ENCODE peak calls at places on chromosomes 1 and 21, in ten cellular contexts. L is H1, Q is T-helper 1 cell, N is fibroblast of the aortic adventitia, T is NCI-H1092, G is DMS79 treated with DMSO at 0.1 percent for 48 hours, U is DMS 273 treated with DMSO at 0.1 percent for 48 hours, F is H54, J is foreskin melanocyte, R is NCI-H748 treated with DMSO at 0.1 percent for 48 hours. O is an unnamed sample.

GRCh38 chr1:9292361-9293240 is at the start of gene SPSB1:
- DNase-seq in U (peak; percentile 37), T (peak; percentile 51), Q (peak; percentile 27), J (no peak), R (no peak), L (no peak), F (no peak), N (peak; percentile 81), G (peak; percentile 56), O (peak; percentile 56)

GRCh38 chr21:36320421-36321324 is 676 bp downstream of the MORC3 start:
- DNase-seq in Q (no peak), U (peak; percentile 53), L (no peak), N (peak; percentile 58), R (peak; percentile 19), F (peak; percentile 67), G (peak; percentile 66), J (peak; percentile 51), T (peak; percentile 74), O (no peak)

GRCh38 chr1:94247146-94248094 is 10.0 kb upstream of the ARHGAP29 start:
- DNase-seq in R (peak; percentile 12), Q (no peak), J (no peak), G (peak; percentile 35), F (no peak), N (peak; percentile 58), T (peak; percentile 12), L (no peak), U (peak; percentile 7), O (peak; percentile 13)

GRCh38 chr1:94463765-94464330 is 45.7 kb downstream of the ABCD3 start:
- DNase-seq in Q (no peak), F (peak; percentile 9), R (peak; percentile 2), J (peak; percentile 83), U (peak; percentile 6), L (no peak), G (no peak), N (peak; percentile 79), T (no peak), O (peak; percentile 56)

GRCh38 chr1:209652873-209653401 is 712 bp upstream of the LAMB3 start:
- DNase-seq in R (peak; percentile 39), G (peak; percentile 98), L (no peak), F (no peak), J (peak; percentile 92), T (no peak), N (peak; percentile 63), Q (no peak), U (no peak), O (peak; percentile 61)

GRCh38 chr21:36799869-36800268 is 101.0 kb downstream of the SIM2 start:
- DNase-seq in Q (no peak), T (no peak), U (no peak), G (no peak), R (no peak), L (no peak), N (no peak), J (no peak), F (no peak), O (no peak)

GRCh38 chr1:116433283-116434257 is 60.5 kb downstream of the ATP1A1 start:
- DNase-seq in N (no peak), Q (no peak), J (peak; percentile 100), U (no peak), F (no peak), L (no peak), R (no peak), G (peak; percentile 26), T (peak; percentile 17), O (no peak)

GRCh38 chr1:150619576-150620509 is 9.6 kb downstream of the ENSA start:
- DNase-seq in U (peak; percentile 97), T (no peak), R (no peak), J (peak; percentile 70), Q (no peak), L (no peak), F (peak; percentile 58), G (no peak), N (peak; percentile 85), O (no peak)

GRCh38 chr1:203511513-203511912 is 17.6 kb downstream of the OPTC start:
- DNase-seq in G (no peak), J (no peak), N (no peak), F (no peak), R (no peak), Q (no peak), U (no peak), L (no peak), T (no peak), O (no peak)

GRCh38 chr21:39189857-39190604 is 6.8 kb upstream of the PSMG1 start:
- DNase-seq in T (no peak), N (peak; percentile 38), G (no peak), F (no peak), L (no peak), J (peak; percentile 55), Q (no peak), R (no peak), U (no peak), O (no peak)

GRCh38 chr1:235416662-235417049 is 49.4 kb downstream of the TBCE start:
- DNase-seq in T (no peak), U (no peak), Q (no peak), J (no peak), G (no peak), F (no peak), N (peak; percentile 71), L (no peak), R (no peak), O (no peak)

GRCh38 chr1:195238313-195238712 is 1369.9 kb downstream of the KCNT2 start:
- DNase-seq in L (no peak), T (no peak), J (no peak), F (no peak), R (no peak), Q (no peak), U (no peak), G (no peak), N (no peak), O (no peak)

GRCh38 chr1:98661544-98662353 is at the start of gene SNX7:
- DNase-seq in F (peak; percentile 70), G (peak; percentile 21), U (peak; percentile 23), T (no peak), N (peak; percentile 66), R (peak; percentile 45), J (peak; percentile 53), Q (no peak), L (peak; percentile 13), O (no peak)

GRCh38 chr1:200740291-200741212 is 1.9 kb downstream of the CAMSAP2 start:
- DNase-seq in L (no peak), N (no peak), U (no peak), R (no peak), T (no peak), F (no peak), J (no peak), G (peak; percentile 26), Q (no peak), O (no peak)

GRCh38 chr1:175402336-175402735 is 209.8 kb upstream of the KIAA0040 start:
- DNase-seq in R (no peak), T (no peak), L (no peak), G (no peak), U (no peak), Q (no peak), N (no peak), F (no peak), J (no peak), O (no peak)

GRCh38 chr1:41390171-41390570 is 28.9 kb downstream of the FOXO6 start:
- DNase-seq in R (no peak), N (no peak), J (no peak), Q (no peak), T (peak; percentile 97), G (peak; percentile 99), U (peak; percentile 100), L (no peak), F (no peak), O (no peak)

GRCh38 chr1:60866884-60867648 is 215.3 kb upstream of the NFIA start:
- DNase-seq in Q (no peak), F (no peak), T (no peak), R (no peak), N (no peak), G (no peak), J (no peak), U (no peak), L (no peak), O (no peak)

GRCh38 chr1:37410815-37411214 is 63.6 kb upstream of the ZC3H12A start:
- DNase-seq in G (no peak), R (no peak), N (peak; percentile 7), Q (no peak), U (no peak), F (no peak), T (no peak), L (no peak), J (no peak), O (no peak)

GRCh38 chr1:115506523-115507255 is 135.1 kb upstream of the VANGL1 start:
- DNase-seq in G (no peak), R (no peak), F (no peak), T (no peak), L (no peak), N (no peak), Q (no peak), U (no peak), J (no peak), O (no peak)

GRCh38 chr1:22142315-22143064 is 407 bp downstream of the WNT4 start:
- DNase-seq in T (no peak), F (peak; percentile 36), U (no peak), N (peak; percentile 13), G (peak; percentile 45), Q (no peak), L (no peak), R (no peak), J (no peak), O (no peak)

GRCh38 chr1:40301541-40302299 is 15.4 kb downstream of the COL9A2 start:
- DNase-seq in J (no peak), T (no peak), L (no peak), U (no peak), Q (no peak), N (no peak), R (no peak), G (no peak), F (no peak), O (no peak)

GRCh38 chr1:195450794-195451193 is 1157.4 kb downstream of the KCNT2 start:
- DNase-seq in N (no peak), U (no peak), F (no peak), G (no peak), T (no peak), Q (no peak), J (no peak), L (no peak), R (no peak), O (no peak)